ENCODE peak calls at places on chromosomes 6 and 20, in eight cellular contexts. H, P, X, D, G, Z, Y and Q are unnamed samples.

GRCh38 chr6:112232845-112233256 is 21.5 kb downstream of the LAMA4 start:
- DNase-seq in H (no peak), P (no peak), X (peak; percentile 88), D (peak; percentile 49), G (no peak), Z (no peak), Y (no peak), Q (no peak)

GRCh38 chr6:54802775-54803631 is 43.6 kb upstream of the FAM83B start:
- DNase-seq in H (no peak), P (no peak), X (peak; percentile 56), D (no peak), G (peak; percentile 23), Z (no peak), Y (no peak), Q (no peak)

GRCh38 chr6:138692978-138693909 is 80.3 kb upstream of the CCDC28A start:
- DNase-seq in H (no peak), P (peak; percentile 69), X (peak; percentile 52), D (peak; percentile 19), G (peak; percentile 52), Z (peak; percentile 82), Y (peak; percentile 57), Q (peak; percentile 82)

GRCh38 chr20:63848003-63848911 is 13.0 kb upstream of the ABHD16B start:
- DNase-seq in H (no peak), P (no peak), X (no peak), D (no peak), G (no peak), Z (no peak), Y (no peak), Q (no peak)

GRCh38 chr6:15892369-15892768 is 229.5 kb upstream of the DTNBP1 start:
- DNase-seq in H (no peak), P (no peak), X (peak; percentile 58), D (no peak), G (peak; percentile 59), Z (no peak), Y (no peak), Q (no peak)

GRCh38 chr20:37615507-37616425 is 78.1 kb upstream of the CTNNBL1 start:
- DNase-seq in H (peak; percentile 7), P (peak; percentile 61), X (peak; percentile 6), D (peak; percentile 66), G (peak; percentile 16), Z (peak; percentile 55), Y (no peak), Q (no peak)

GRCh38 chr20:35307666-35308653 is 15.7 kb upstream of the FAM83C start:
- DNase-seq in H (peak; percentile 95), P (peak; percentile 37), X (peak; percentile 86), D (no peak), G (peak; percentile 96), Z (peak; percentile 74), Y (no peak), Q (no peak)

GRCh38 chr6:89432875-89433636 is at the start of gene ANKRD6:
- DNase-seq in H (no peak), P (peak; percentile 39), X (peak; percentile 15), D (peak; percentile 80), G (peak; percentile 25), Z (peak; percentile 89), Y (peak; percentile 95), Q (peak; percentile 93)

GRCh38 chr6:155186052-155186658 is 77.7 kb upstream of the CLDN20 start:
- DNase-seq in H (no peak), P (no peak), X (peak; percentile 33), D (no peak), G (no peak), Z (no peak), Y (no peak), Q (no peak)

GRCh38 chr6:143579703-143580102 is 68.2 kb upstream of the FUCA2 start:
- DNase-seq in H (peak; percentile 9), P (no peak), X (peak; percentile 97), D (no peak), G (peak; percentile 81), Z (no peak), Y (no peak), Q (no peak)

GRCh38 chr6:28587746-28588075 is 62.0 kb downstream of the GPX5 start:
- DNase-seq in H (no peak), P (no peak), X (peak; percentile 48), D (no peak), G (no peak), Z (no peak), Y (no peak), Q (no peak)

GRCh38 chr20:45972500-45973183 is 639 bp upstream of the ZNF335 start:
- DNase-seq in H (no peak), P (no peak), X (no peak), D (no peak), G (no peak), Z (no peak), Y (no peak), Q (no peak)

GRCh38 chr20:56897318-56897962 is 268.3 kb downstream of the TFAP2C start:
- DNase-seq in H (no peak), P (no peak), X (no peak), D (no peak), G (no peak), Z (no peak), Y (no peak), Q (no peak)

GRCh38 chr6:40353197-40353966 is 233.8 kb downstream of the LRFN2 start:
- DNase-seq in H (no peak), P (no peak), X (no peak), D (no peak), G (no peak), Z (no peak), Y (no peak), Q (no peak)

GRCh38 chr20:58006346-58007316 is 221.8 kb downstream of the ANKRD60 start:
- DNase-seq in H (no peak), P (no peak), X (no peak), D (no peak), G (no peak), Z (no peak), Y (no peak), Q (no peak)

GRCh38 chr20:48679603-48680002 is 148.2 kb downstream of the PREX1 start:
- DNase-seq in H (no peak), P (peak; percentile 18), X (no peak), D (no peak), G (no peak), Z (no peak), Y (no peak), Q (no peak)

GRCh38 chr20:31713312-31714049 is 9.2 kb downstream of the BCL2L1 start:
- DNase-seq in H (no peak), P (peak; percentile 82), X (peak; percentile 92), D (peak; percentile 85), G (peak; percentile 95), Z (peak; percentile 56), Y (no peak), Q (no peak)

GRCh38 chr20:56788041-56788670 is 159.1 kb downstream of the TFAP2C start:
- DNase-seq in H (peak; percentile 86), P (peak; percentile 100), X (peak; percentile 100), D (peak; percentile 45), G (peak; percentile 98), Z (no peak), Y (no peak), Q (no peak)

GRCh38 chr6:15501806-15502450 is 160.9 kb downstream of the DTNBP1 start:
- DNase-seq in H (no peak), P (no peak), X (peak; percentile 60), D (no peak), G (no peak), Z (no peak), Y (no peak), Q (no peak)

GRCh38 chr6:114169763-114170162 is 173.1 kb downstream of the HS3ST5 start:
- DNase-seq in H (no peak), P (no peak), X (no peak), D (no peak), G (no peak), Z (no peak), Y (no peak), Q (no peak)

GRCh38 chr6:142568857-142569597 is 267.2 kb downstream of the ADGRG6 start:
- DNase-seq in H (no peak), P (no peak), X (peak; percentile 10), D (no peak), G (no peak), Z (no peak), Y (no peak), Q (no peak)

GRCh38 chr6:25027221-25027916 is 91.6 kb upstream of the RIPOR2 start:
- DNase-seq in H (no peak), P (no peak), X (no peak), D (no peak), G (no peak), Z (peak; percentile 39), Y (peak; percentile 59), Q (no peak)

GRCh38 chr20:3871549-3872265 is 17.5 kb upstream of the PANK2 start:
- DNase-seq in H (no peak), P (peak; percentile 47), X (no peak), D (no peak), G (no peak), Z (no peak), Y (no peak), Q (no peak)

GRCh38 chr20:8535403-8536003 is 403.4 kb downstream of the PLCB1 start:
- DNase-seq in H (no peak), P (no peak), X (peak; percentile 20), D (no peak), G (no peak), Z (no peak), Y (no peak), Q (no peak)
- TF ChIP-seq CTCF in H (no peak), P (peak; percentile 45), X (peak; percentile 68), D (no peak), G (peak; percentile 66), Z (no peak), Y (no peak), Q (peak; percentile 77)

GRCh38 chr6:33377166-33377565 is 14.5 kb upstream of the KIFC1 start:
- DNase-seq in H (no peak), P (no peak), X (peak; percentile 67), D (no peak), G (no peak), Z (no peak), Y (no peak), Q (no peak)
- TF ChIP-seq CTCF in H (no peak), P (no peak), X (no peak), D (no peak), G (no peak), Z (no peak), Y (no peak), Q (no peak)

DNA sequence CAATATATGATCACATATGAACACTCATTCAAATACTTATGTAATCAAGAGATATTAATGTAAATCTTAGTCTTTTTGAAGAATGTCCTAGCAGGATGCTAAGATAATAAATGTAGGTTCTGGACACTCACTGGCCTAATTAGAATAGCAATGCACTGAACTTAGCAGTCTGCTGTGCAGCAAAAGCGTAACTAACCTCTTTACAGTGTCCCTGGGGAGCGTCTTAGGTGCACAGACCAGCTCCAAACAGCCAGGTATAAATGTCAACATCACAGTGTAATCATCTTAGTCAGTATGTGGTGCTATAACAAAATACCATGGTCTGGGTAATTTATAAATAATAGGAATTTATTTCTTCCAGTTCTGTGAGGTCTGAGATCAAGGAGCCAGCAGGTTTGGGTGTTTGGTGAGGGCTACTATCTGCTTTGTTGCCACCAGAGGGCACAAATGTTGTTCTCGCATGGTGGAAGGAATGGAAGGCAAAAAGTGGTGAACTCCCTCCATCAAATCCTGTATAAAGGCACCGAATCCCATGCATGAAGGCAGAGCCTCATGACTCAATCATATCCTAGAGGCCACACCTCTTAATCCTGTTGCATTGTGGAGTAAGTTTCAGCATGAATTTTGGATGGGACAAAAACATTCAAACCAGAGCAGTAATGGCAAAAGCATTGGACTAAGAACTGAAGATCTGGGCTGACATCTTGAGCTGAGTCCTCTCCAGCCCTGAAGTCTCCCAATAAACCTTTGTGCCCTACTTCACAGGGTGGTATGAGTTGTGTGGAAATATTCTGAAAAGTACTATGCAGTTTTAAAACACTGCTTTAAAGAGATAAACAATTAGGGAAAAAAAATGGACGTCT is 41.8 kb upstream of the FOXO3 start:
- DNase-seq in H (no peak), P (peak; percentile 42), X (peak; percentile 42), D (no peak), G (peak; percentile 25), Z (no peak), Y (no peak), Q (no peak)
- TF ChIP-seq CTCF in H (peak; percentile 69), P (peak; percentile 46), X (peak; percentile 54), D (no peak), G (peak; percentile 67), Z (no peak), Y (no peak), Q (peak; percentile 70)

GRCh38 chr6:160767019-160767646 is 65.1 kb downstream of the PLG start:
- DNase-seq in H (peak; percentile 9), P (peak; percentile 61), X (peak; percentile 46), D (peak; percentile 40), G (no peak), Z (peak; percentile 74), Y (peak; percentile 44), Q (peak; percentile 86)
- TF ChIP-seq CTCF in H (peak; percentile 87), P (peak; percentile 66), X (peak; percentile 75), D (peak; percentile 55), G (peak; percentile 40), Z (peak; percentile 75), Y (peak; percentile 48), Q (peak; percentile 93)